ENCODE peak calls at places on chromosomes 12 and 14, in four cellular contexts. M, Y, F and G are unnamed samples.

GRCh38 chr12:56206373-56207166 is 15.2 kb downstream of the RNF41 start:
- DNase-seq in M (peak), Y (peak), F (peak), G (peak)

GRCh38 chr12:14946856-14947255 is 8.5 kb upstream of the ERP27 start:
- DNase-seq in M (no peak), Y (no peak), F (no peak), G (no peak)

GRCh38 chr12:115983226-115983798 is 294.2 kb downstream of the MED13L start:
- DNase-seq in M (peak), Y (no peak), F (no peak), G (peak)

GRCh38 chr12:14643247-14643646 is 53.2 kb downstream of the GUCY2C start:
- DNase-seq in M (no peak), Y (no peak), F (no peak), G (no peak)

GRCh38 chr12:16586350-16587109 is 19.4 kb downstream of the LMO3 start:
- DNase-seq in M (no peak), Y (peak), F (peak), G (peak)

GRCh38 chr12:63882844-63883243 is 38.3 kb downstream of the SRGAP1 start:
- DNase-seq in M (no peak), Y (no peak), F (peak), G (peak)

GRCh38 chr14:68219407-68219806 is 399.8 kb downstream of the RAD51B start:
- DNase-seq in M (no peak), Y (no peak), F (no peak), G (no peak)

GRCh38 chr12:119061208-119061796 is 80.0 kb downstream of the SRRM4 start:
- DNase-seq in M (peak), Y (peak), F (peak), G (peak)

GRCh38 chr12:63897931-63898330 is 53.4 kb downstream of the SRGAP1 start:
- DNase-seq in M (peak), Y (no peak), F (no peak), G (no peak)

GRCh38 chr12:108833757-108834472 is 23.5 kb downstream of the SSH1 start:
- DNase-seq in M (no peak), Y (peak), F (peak), G (peak)

GRCh38 chr14:102915292-102916110 is 7.0 kb upstream of the AMN start:
- DNase-seq in M (no peak), Y (no peak), F (no peak), G (no peak)

GRCh38 chr12:129559756-129560155 is 344.1 kb downstream of the TMEM132D start:
- DNase-seq in M (no peak), Y (no peak), F (no peak), G (no peak)

GRCh38 chr12:114131824-114132223 is 165.7 kb upstream of the RBM19 start:
- DNase-seq in M (no peak), Y (no peak), F (no peak), G (no peak)

GRCh38 chr12:93847517-93848452 is 170.6 kb downstream of the CRADD start:
- DNase-seq in M (peak), Y (no peak), F (no peak), G (peak)

GRCh38 chr14:55926007-55926406 is 192.2 kb upstream of the PELI2 start:
- DNase-seq in M (no peak), Y (no peak), F (no peak), G (no peak)

GRCh38 chr14:84029246-84029645 is 1500.7 kb upstream of the FLRT2 start:
- DNase-seq in M (no peak), Y (no peak), F (no peak), G (no peak)

GRCh38 chr12:119692410-119692809 is 24.5 kb downstream of the PRKAB1 start:
- DNase-seq in M (no peak), Y (no peak), F (peak), G (peak)

GRCh38 chr14:102013669-102014200 is 49.4 kb downstream of the DYNC1H1 start:
- DNase-seq in M (no peak), Y (no peak), F (no peak), G (peak)

GRCh38 chr14:52563120-52563519 is 10.5 kb downstream of the GPR137C start:
- DNase-seq in M (no peak), Y (peak), F (peak), G (peak)

GRCh38 chr14:87992349-87992719 is 648 bp downstream of the GALC start:
- DNase-seq in M (peak), Y (no peak), F (peak), G (peak)

GRCh38 chr14:54335569-54336155 is 61.1 kb upstream of the CDKN3 start:
- DNase-seq in M (no peak), Y (no peak), F (no peak), G (no peak)

GRCh38 chr14:99322731-99323599 is 51.0 kb upstream of the BCL11B start:
- DNase-seq in M (no peak), Y (no peak), F (no peak), G (peak)

GRCh38 chr14:46574236-46574970 is 77.2 kb downstream of the RPL10L start:
- DNase-seq in M (no peak), Y (peak), F (no peak), G (peak)

GRCh38 chr14:33402604-33403003 is 463.9 kb downstream of the NPAS3 start:
- DNase-seq in M (no peak), Y (no peak), F (no peak), G (no peak)

GRCh38 chr12:6957741-6958608 is 6.8 kb downstream of the PTPN6 start:
- DNase-seq in M (peak), Y (no peak), F (no peak), G (no peak)

GRCh38 chr12:92164712-92165111 is 19.1 kb upstream of the BTG1 start:
- DNase-seq in M (no peak), Y (no peak), F (no peak), G (no peak)

GRCh38 chr14:106564058-106564643 is 1037.8 kb downstream of the TMEM121 start:
- DNase-seq in M (peak), Y (no peak), F (no peak), G (no peak)

DNA sequence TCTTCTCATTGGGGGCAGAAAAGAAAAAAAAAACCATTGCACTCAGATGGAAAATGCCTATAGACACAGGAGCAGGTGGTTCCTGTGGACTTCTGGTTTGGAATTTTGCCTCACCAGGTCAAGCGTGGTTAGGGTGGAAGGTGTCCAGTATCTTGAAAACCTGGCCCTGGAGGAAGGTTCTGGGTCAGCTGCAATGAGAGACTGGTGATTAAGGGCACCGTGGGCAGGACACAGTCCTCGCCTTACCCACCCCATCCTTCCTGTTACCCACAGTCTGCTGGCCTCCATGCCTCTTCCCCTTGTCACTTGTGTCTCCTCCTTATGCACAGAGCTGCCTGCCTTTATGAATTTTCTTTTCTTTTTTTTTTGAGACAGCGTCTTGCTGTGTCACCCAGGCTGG is 17.1 kb upstream of the RIN3 start:
- DNase-seq in M (no peak), Y (no peak), F (no peak), G (no peak)
- H3K4me3 ChIP-seq in M (no peak), Y (no peak), F (no peak), G (no peak)

GRCh38 chr12:19707948-19708409 is 268.7 kb downstream of the AEBP2 start:
- DNase-seq in M (no peak), Y (peak), F (peak), G (peak)
- TF ChIP-seq CTCF in M (no peak), Y (no peak), F (peak), G (peak)

GRCh38 chr12:54039417-54040147 is 6.7 kb downstream of the HOXC5 start:
- DNase-seq in M (no peak), Y (no peak), F (no peak), G (peak)
- H3K4me3 ChIP-seq in M (no peak), Y (no peak), F (no peak), G (peak)

GRCh38 chr14:60488175-60488574 is 2.3 kb upstream of the C14orf39 start:
- DNase-seq in M (no peak), Y (no peak), F (no peak), G (no peak)
- TF ChIP-seq CTCF in M (no peak), Y (no peak), F (peak), G (peak)

GRCh38 chr14:89128616-89129015 is 288.4 kb downstream of the FOXN3 start:
- DNase-seq in M (no peak), Y (no peak), F (no peak), G (no peak)

GRCh38 chr14:89125216-89125615 is 291.8 kb downstream of the FOXN3 start:
- DNase-seq in M (no peak), Y (no peak), F (peak), G (no peak)

GRCh38 chr14:89123851-89124250 is 293.2 kb downstream of the FOXN3 start:
- DNase-seq in M (peak), Y (no peak), F (no peak), G (no peak)

GRCh38 chr14:89129570-89129969 is 287.5 kb downstream of the FOXN3 start:
- DNase-seq in M (no peak), Y (no peak), F (no peak), G (no peak)

GRCh38 chr14:89126461-89126860 is 290.6 kb downstream of the FOXN3 start:
- DNase-seq in M (no peak), Y (no peak), F (no peak), G (no peak)
- H3K4me3 ChIP-seq in M (no peak), Y (no peak), F (no peak), G (no peak)

DNA sequence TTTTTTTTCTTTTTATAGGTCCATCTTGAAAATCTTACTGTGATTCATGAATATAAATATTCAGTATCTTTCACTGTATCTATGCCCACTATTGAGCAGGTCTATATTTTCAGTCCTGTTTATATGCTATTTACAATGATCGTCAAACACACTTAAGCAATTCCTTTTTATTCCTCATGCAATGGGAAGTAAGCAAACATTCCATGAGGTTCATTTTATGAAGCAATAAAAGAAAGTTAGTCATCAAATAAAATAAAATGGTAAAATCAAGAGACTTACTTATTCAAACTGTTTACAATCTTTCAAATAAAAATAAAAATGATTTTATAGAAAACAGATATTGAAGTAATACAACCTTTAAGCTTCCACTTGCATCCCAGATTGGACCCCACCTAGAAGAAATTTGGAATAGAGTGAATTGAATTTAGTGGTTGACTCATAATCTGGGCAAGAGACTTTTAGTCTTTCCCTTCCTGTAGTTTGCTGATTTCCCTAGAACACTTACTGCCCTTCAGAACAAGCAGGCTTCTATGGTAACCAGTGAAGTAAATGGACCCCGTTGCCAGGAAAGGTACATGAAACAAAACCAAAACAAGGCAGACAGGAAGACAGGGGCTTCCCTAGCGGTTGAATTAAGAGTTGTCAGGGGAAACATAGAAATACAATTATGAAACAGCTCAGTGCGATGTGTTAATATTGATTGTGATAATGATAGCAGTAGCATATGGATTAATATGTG is 241.0 kb upstream of the ATP2B1 start:
- DNase-seq in M (peak), Y (peak), F (peak), G (peak)
- TF ChIP-seq CTCF in M (peak), Y (peak), F (peak), G (peak)

GRCh38 chr14:96085369-96085768 is 46.2 kb downstream of the C14orf132 start:
- DNase-seq in M (no peak), Y (peak), F (no peak), G (no peak)
- H3K4me3 ChIP-seq in M (no peak), Y (no peak), F (no peak), G (no peak)

DNA sequence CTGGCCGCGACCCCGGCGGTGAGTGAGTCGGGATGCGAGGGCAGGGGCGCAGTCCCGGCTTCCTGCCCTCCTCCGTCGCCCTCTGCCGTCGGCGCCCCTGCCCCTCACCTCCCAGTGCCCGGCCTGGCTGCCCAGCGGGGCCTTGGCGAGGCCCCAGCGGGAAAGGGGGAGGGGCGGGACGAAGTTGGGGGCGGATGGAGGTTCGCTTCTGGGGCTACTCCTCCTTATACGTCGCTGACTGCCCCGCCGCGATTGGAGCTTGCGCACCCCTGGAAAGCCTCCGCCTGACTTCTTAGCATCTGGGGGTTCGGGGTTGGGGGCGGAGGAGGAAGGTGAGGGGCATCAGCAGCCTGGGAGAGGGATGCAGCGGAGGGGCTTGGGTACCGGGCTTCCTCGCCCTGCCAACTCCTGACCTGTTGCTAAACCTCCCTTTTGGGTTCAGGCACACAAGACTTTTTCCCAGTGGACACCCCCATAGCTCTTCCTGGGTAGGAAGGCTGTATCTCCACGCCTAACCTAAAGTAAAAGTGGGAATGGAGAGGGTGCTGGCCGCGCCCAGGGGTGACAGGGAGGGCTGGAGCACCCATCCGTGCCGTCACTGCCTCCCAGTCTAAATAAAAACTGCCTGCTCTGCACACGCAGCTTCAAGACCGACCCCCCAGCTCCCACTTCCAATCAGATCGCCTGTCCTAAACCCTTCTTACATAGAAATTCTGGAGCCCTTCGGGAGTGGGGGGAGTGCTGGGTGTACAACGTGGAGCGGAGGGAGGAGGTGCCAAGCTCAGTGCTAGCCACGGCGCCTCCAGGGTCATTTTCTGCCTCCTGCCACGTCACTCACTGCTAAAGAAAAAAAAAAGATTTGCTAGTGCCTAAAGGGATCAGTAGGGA is 585 bp downstream of the TMEM263 start:
- DNase-seq in M (peak), Y (peak), F (peak), G (peak)
- TF ChIP-seq CTCF in M (no peak), Y (no peak), F (peak), G (no peak)

DNA sequence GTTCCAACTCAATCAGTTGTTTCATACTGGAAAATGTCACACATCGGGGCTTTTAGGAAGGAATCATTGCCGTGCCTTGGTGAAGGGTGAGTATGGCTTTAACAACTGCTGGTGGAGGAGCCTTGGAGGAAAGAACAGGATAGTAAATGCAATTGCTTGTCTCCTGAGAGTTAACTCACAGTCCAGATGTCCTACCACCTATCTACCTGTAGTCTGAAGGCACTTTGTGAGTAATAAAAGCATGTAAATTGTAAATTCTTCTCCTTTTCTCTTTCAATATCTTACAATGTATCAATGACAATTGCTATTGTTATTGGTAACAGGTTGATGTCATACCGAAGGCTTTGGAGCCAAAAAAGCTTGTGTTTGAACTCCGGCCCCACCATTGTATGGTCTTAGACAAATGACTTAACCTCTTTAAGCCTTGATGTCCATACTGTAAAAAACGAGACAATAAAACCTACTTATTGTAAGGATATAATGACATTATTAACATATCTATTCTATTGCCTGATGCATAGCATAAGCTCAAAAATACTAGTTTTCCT is 397.4 kb downstream of the ADAMTS20 start:
- DNase-seq in M (no peak), Y (no peak), F (no peak), G (no peak)
- H3K4me3 ChIP-seq in M (no peak), Y (no peak), F (no peak), G (no peak)

GRCh38 chr14:105198588-105198987 is 17.5 kb upstream of the NUDT14 start:
- DNase-seq in M (no peak), Y (no peak), F (no peak), G (no peak)
- TF ChIP-seq CTCF in M (no peak), Y (peak), F (no peak), G (no peak)